ENCODE peak calls at places on chromosomes 5 and 9, in six cellular contexts. One of them, this sample, is unnamed.

GRCh38 chr5:31226651-31227050 is 33.2 kb downstream of the CDH6 start:
- DNase-seq in upper lobe of right lung: no peak
- DNase-seq in colonic mucosa: no peak
- DNase-seq in pancreas: no peak
- DNase-seq in right cardiac atrium: no peak
- DNase-seq in suprapubic skin: no peak
- DNase-seq in this sample: no peak

GRCh38 chr5:38535281-38535750 is 21.1 kb downstream of the LIFR start:
- DNase-seq in upper lobe of right lung: no peak
- DNase-seq in pancreas: no peak
- DNase-seq in suprapubic skin: no peak
- DNase-seq in colonic mucosa: no peak
- DNase-seq in right cardiac atrium: no peak
- DNase-seq in this sample: no peak

GRCh38 chr5:79512692-79513518 is 1.0 kb downstream of the HOMER1 start:
- DNase-seq in upper lobe of right lung: no peak
- DNase-seq in right cardiac atrium: no peak
- DNase-seq in suprapubic skin: no peak
- DNase-seq in colonic mucosa: no peak
- DNase-seq in pancreas: no peak
- DNase-seq in this sample: no peak

GRCh38 chr5:124154714-124155113 is 591.7 kb downstream of the ZNF608 start:
- DNase-seq in upper lobe of right lung: no peak
- DNase-seq in right cardiac atrium: no peak
- DNase-seq in pancreas: no peak
- DNase-seq in colonic mucosa: no peak
- DNase-seq in suprapubic skin: no peak
- DNase-seq in this sample: no peak

GRCh38 chr9:106583751-106584150 is 279.2 kb upstream of the ZNF462 start:
- DNase-seq in right cardiac atrium: no peak
- DNase-seq in suprapubic skin: no peak
- DNase-seq in upper lobe of right lung: no peak
- DNase-seq in pancreas: no peak
- DNase-seq in colonic mucosa: no peak
- DNase-seq in this sample: no peak

GRCh38 chr5:92332039-92332438 is 948.9 kb upstream of the ARRDC3 start:
- DNase-seq in colonic mucosa: no peak
- DNase-seq in upper lobe of right lung: no peak
- DNase-seq in suprapubic skin: no peak
- DNase-seq in right cardiac atrium: no peak
- DNase-seq in pancreas: no peak
- DNase-seq in this sample: no peak

GRCh38 chr5:160787247-160787646 is 64.8 kb downstream of the ATP10B start:
- DNase-seq in colonic mucosa: peak; percentile 83
- DNase-seq in right cardiac atrium: no peak
- DNase-seq in pancreas: peak; percentile 46
- DNase-seq in upper lobe of right lung: peak; percentile 69
- DNase-seq in suprapubic skin: no peak
- DNase-seq in this sample: peak; percentile 73

GRCh38 chr9:28234899-28235277 is 661.6 kb upstream of the C9orf72 start:
- DNase-seq in colonic mucosa: no peak
- DNase-seq in right cardiac atrium: no peak
- DNase-seq in suprapubic skin: no peak
- DNase-seq in pancreas: no peak
- DNase-seq in upper lobe of right lung: no peak
- DNase-seq in this sample: no peak

GRCh38 chr9:93731963-93732362 is 155.6 kb downstream of the PHF2 start:
- DNase-seq in right cardiac atrium: no peak
- DNase-seq in colonic mucosa: no peak
- DNase-seq in suprapubic skin: no peak
- DNase-seq in pancreas: no peak
- DNase-seq in upper lobe of right lung: no peak
- DNase-seq in this sample: no peak

GRCh38 chr9:116721411-116721810 is 34.3 kb downstream of the TRIM32 start:
- DNase-seq in colonic mucosa: no peak
- DNase-seq in pancreas: no peak
- DNase-seq in upper lobe of right lung: no peak
- DNase-seq in suprapubic skin: no peak
- DNase-seq in right cardiac atrium: no peak
- DNase-seq in this sample: no peak

GRCh38 chr9:107386396-107386795 is 103.2 kb downstream of the KLF4 start:
- DNase-seq in pancreas: peak; percentile 75
- DNase-seq in upper lobe of right lung: no peak
- DNase-seq in colonic mucosa: no peak
- DNase-seq in suprapubic skin: no peak
- DNase-seq in right cardiac atrium: no peak
- DNase-seq in this sample: no peak

GRCh38 chr9:81562221-81563019 is 126.9 kb downstream of the TLE1 start:
- DNase-seq in colonic mucosa: no peak
- DNase-seq in upper lobe of right lung: no peak
- DNase-seq in right cardiac atrium: peak; percentile 73
- DNase-seq in suprapubic skin: peak; percentile 77
- DNase-seq in pancreas: peak; percentile 72
- DNase-seq in this sample: no peak

GRCh38 chr5:1521671-1522600 is 1.8 kb downstream of the LPCAT1 start:
- DNase-seq in right cardiac atrium: peak; percentile 43
- DNase-seq in suprapubic skin: peak; percentile 62
- DNase-seq in upper lobe of right lung: peak; percentile 73
- DNase-seq in pancreas: no peak
- DNase-seq in colonic mucosa: peak; percentile 19
- DNase-seq in this sample: no peak

GRCh38 chr9:95649801-95650213 is 133.0 kb upstream of the PTCH1 start:
- DNase-seq in pancreas: no peak
- DNase-seq in suprapubic skin: no peak
- DNase-seq in right cardiac atrium: no peak
- DNase-seq in colonic mucosa: no peak
- DNase-seq in upper lobe of right lung: no peak
- DNase-seq in this sample: no peak

GRCh38 chr5:35919191-35919590 is 19.2 kb downstream of the CAPSL start:
- DNase-seq in right cardiac atrium: no peak
- DNase-seq in suprapubic skin: no peak
- DNase-seq in colonic mucosa: no peak
- DNase-seq in upper lobe of right lung: no peak
- DNase-seq in pancreas: no peak
- DNase-seq in this sample: no peak

GRCh38 chr5:169599451-169599850 is 15.9 kb downstream of the SPDL1 start:
- DNase-seq in colonic mucosa: no peak
- DNase-seq in right cardiac atrium: no peak
- DNase-seq in upper lobe of right lung: no peak
- DNase-seq in suprapubic skin: no peak
- DNase-seq in pancreas: no peak
- DNase-seq in this sample: no peak
- H3K27ac ChIP-seq in colonic mucosa: no peak overlapping the region
- H3K27ac ChIP-seq in right cardiac atrium: no peak overlapping the region
- H3K27ac ChIP-seq in upper lobe of right lung: no peak overlapping the region
- H3K27ac ChIP-seq in suprapubic skin: no peak overlapping the region
- H3K27ac ChIP-seq in pancreas: no peak overlapping the region
- H3K27ac ChIP-seq in this sample: no peak overlapping the region

GRCh38 chr9:136666364-136667216 is 3.9 kb downstream of the EGFL7 start:
- DNase-seq in suprapubic skin: no peak
- DNase-seq in colonic mucosa: no peak
- DNase-seq in right cardiac atrium: no peak
- DNase-seq in pancreas: no peak
- DNase-seq in upper lobe of right lung: no peak
- DNase-seq in this sample: no peak

GRCh38 chr9:136667217-136667939 is 4.7 kb downstream of the EGFL7 start:
- DNase-seq in right cardiac atrium: no peak
- DNase-seq in pancreas: no peak
- DNase-seq in upper lobe of right lung: no peak
- DNase-seq in suprapubic skin: no peak
- DNase-seq in colonic mucosa: no peak
- DNase-seq in this sample: no peak

GRCh38 chr9:136668983-136669790 is 6.5 kb downstream of the EGFL7 start:
- DNase-seq in pancreas: no peak
- DNase-seq in suprapubic skin: no peak
- DNase-seq in colonic mucosa: no peak
- DNase-seq in right cardiac atrium: no peak
- DNase-seq in upper lobe of right lung: no peak
- DNase-seq in this sample: no peak

GRCh38 chr9:136669791-136670464 is 7.2 kb downstream of the EGFL7 start:
- DNase-seq in pancreas: no peak
- DNase-seq in suprapubic skin: no peak
- DNase-seq in upper lobe of right lung: no peak
- DNase-seq in colonic mucosa: no peak
- DNase-seq in right cardiac atrium: no peak
- DNase-seq in this sample: no peak

DNA sequence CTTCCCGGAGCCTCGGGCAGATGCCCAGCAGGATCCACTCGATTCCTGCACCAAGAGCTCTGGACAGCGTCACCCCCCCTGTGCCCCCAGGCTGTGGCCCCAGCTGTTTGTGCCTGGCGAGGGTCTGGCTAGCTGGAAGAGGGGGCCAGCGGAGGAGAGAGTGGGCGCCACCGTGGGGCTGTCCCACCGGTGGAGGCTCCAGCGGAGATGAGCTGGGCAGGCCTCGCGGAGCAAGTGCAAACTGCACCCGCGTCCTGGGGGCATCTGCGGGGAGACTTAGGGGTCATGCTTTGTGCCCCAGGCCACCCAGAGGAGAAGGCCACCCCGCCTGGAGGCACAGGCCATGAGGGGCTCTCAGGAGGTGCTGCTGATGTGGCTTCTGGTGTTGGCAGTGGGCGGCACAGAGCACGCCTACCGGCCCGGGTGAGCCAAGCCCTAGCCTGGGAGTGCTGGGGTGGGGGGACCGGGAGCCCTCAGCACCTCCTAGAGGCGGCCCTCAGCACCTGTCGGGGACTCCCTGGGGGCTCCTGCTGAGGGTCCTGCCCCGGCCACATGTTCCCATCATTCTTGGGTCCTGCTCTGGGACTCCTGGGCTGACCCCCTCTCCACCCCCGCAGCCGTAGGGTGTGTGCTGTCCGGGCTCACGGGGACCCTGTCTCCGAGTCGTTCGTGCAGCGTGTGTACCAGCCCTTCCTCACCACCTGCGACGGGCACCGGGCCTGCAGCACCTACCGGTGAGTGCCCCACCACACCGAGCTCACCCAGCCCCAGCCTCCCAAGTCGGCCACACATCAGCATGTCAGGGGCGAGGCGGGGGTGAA is 5.4 kb downstream of the EGFL7 start:
- DNase-seq in suprapubic skin: no peak
- DNase-seq in upper lobe of right lung: no peak
- DNase-seq in right cardiac atrium: no peak
- DNase-seq in colonic mucosa: no peak
- DNase-seq in pancreas: no peak
- DNase-seq in this sample: no peak
- H3K27ac ChIP-seq in suprapubic skin: no peak overlapping the region
- H3K27ac ChIP-seq in upper lobe of right lung: peak overlapping the region; percentile 83
- H3K27ac ChIP-seq in right cardiac atrium: peak overlapping the region; percentile 37
- H3K27ac ChIP-seq in colonic mucosa: no peak overlapping the region
- H3K27ac ChIP-seq in pancreas: no peak overlapping the region
- H3K27ac ChIP-seq in this sample: no peak overlapping the region

DNA sequence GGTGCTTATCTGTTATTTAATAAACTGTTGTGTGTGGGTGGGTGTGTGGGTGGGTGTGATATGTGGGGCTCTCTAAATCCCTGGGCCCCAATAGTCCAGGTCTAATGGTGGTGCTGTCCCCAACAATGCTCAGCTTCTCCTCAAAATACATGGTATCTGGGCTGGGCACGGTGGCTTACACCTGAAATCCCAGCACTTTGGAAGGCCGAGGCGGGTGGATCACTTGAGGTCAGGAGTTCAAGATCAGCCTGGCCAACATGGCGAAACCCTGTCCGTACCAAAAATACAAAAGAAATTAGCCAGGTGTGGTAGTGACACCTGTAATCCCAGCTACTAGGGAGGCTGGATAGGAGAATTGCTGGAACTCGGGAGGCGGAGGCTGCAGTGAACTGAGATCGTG is 4.5 kb upstream of the ORM1 start:
- DNase-seq in colonic mucosa: peak; percentile 6
- DNase-seq in suprapubic skin: peak; percentile 29
- DNase-seq in right cardiac atrium: no peak
- DNase-seq in pancreas: no peak
- DNase-seq in upper lobe of right lung: peak; percentile 40
- DNase-seq in this sample: peak; percentile 26
- H3K27ac ChIP-seq in colonic mucosa: no peak overlapping the region
- H3K27ac ChIP-seq in suprapubic skin: no peak overlapping the region
- H3K27ac ChIP-seq in right cardiac atrium: no peak overlapping the region
- H3K27ac ChIP-seq in pancreas: no peak overlapping the region
- H3K27ac ChIP-seq in upper lobe of right lung: no peak overlapping the region
- H3K27ac ChIP-seq in this sample: no peak overlapping the region

GRCh38 chr9:127108182-127108876 is 14.1 kb downstream of the ANGPTL2 start:
- DNase-seq in colonic mucosa: no peak
- DNase-seq in suprapubic skin: no peak
- DNase-seq in upper lobe of right lung: no peak
- DNase-seq in pancreas: no peak
- DNase-seq in right cardiac atrium: peak; percentile 63
- DNase-seq in this sample: no peak
- H3K27ac ChIP-seq in colonic mucosa: peak overlapping the region; percentile 44
- H3K27ac ChIP-seq in suprapubic skin: no peak overlapping the region
- H3K27ac ChIP-seq in upper lobe of right lung: no peak overlapping the region
- H3K27ac ChIP-seq in pancreas: no peak overlapping the region
- H3K27ac ChIP-seq in right cardiac atrium: no peak overlapping the region
- H3K27ac ChIP-seq in this sample: peak overlapping the region; percentile 29

GRCh38 chr9:98226516-98226915 is 28.9 kb downstream of the TBC1D2 start:
- DNase-seq in right cardiac atrium: no peak
- DNase-seq in upper lobe of right lung: no peak
- DNase-seq in pancreas: no peak
- DNase-seq in colonic mucosa: no peak
- DNase-seq in suprapubic skin: no peak
- DNase-seq in this sample: no peak

GRCh38 chr9:98225015-98225442 is 30.4 kb downstream of the TBC1D2 start:
- DNase-seq in pancreas: no peak
- DNase-seq in right cardiac atrium: no peak
- DNase-seq in upper lobe of right lung: no peak
- DNase-seq in suprapubic skin: no peak
- DNase-seq in colonic mucosa: peak; percentile 68
- DNase-seq in this sample: peak; percentile 79

GRCh38 chr9:98228392-98229089 is 26.9 kb downstream of the TBC1D2 start:
- DNase-seq in right cardiac atrium: no peak
- DNase-seq in pancreas: no peak
- DNase-seq in upper lobe of right lung: no peak
- DNase-seq in colonic mucosa: no peak
- DNase-seq in suprapubic skin: no peak
- DNase-seq in this sample: no peak

GRCh38 chr9:98227883-98228282 is 27.6 kb downstream of the TBC1D2 start:
- DNase-seq in pancreas: no peak
- DNase-seq in colonic mucosa: no peak
- DNase-seq in suprapubic skin: no peak
- DNase-seq in right cardiac atrium: no peak
- DNase-seq in upper lobe of right lung: no peak
- DNase-seq in this sample: no peak

GRCh38 chr9:98226968-98227367 is 28.5 kb downstream of the TBC1D2 start:
- DNase-seq in suprapubic skin: no peak
- DNase-seq in colonic mucosa: no peak
- DNase-seq in right cardiac atrium: no peak
- DNase-seq in upper lobe of right lung: no peak
- DNase-seq in pancreas: no peak
- DNase-seq in this sample: no peak
- H3K27ac ChIP-seq in suprapubic skin: no peak overlapping the region
- H3K27ac ChIP-seq in colonic mucosa: no peak overlapping the region
- H3K27ac ChIP-seq in right cardiac atrium: no peak overlapping the region
- H3K27ac ChIP-seq in upper lobe of right lung: no peak overlapping the region
- H3K27ac ChIP-seq in pancreas: no peak overlapping the region
- H3K27ac ChIP-seq in this sample: no peak overlapping the region

This sample was measured in Peyer's patch.